ENCODE peak calls at places on chromosome 7, in six cellular contexts. P is caudate nucleus; U is left colon; J is activated T-helper 1 cell treated with anti-CD3 and anti-CD28 coated beads, Interleukin-12 subunit alpha, Interleukin-12 subunit beta, Interleukin-2, Interleukin-4 antibody, amounts not matched to agents 30 ng/mL and 10 ng/mL and 1 ng/mL, durations not matched to agents 14 hours and 24 hours and 36 hours; B is omental fat pad; M is heart left ventricle. R is an unnamed sample.

GRCh38 chr7:862157-862556 is 14.2 kb upstream of the GET4 start:
- DNase-seq in P (no peak), U (no peak), J (no peak), B (no peak), M (no peak), R (no peak)

GRCh38 chr7:29651467-29651866 is 87.8 kb downstream of the PRR15 start:
- DNase-seq in P (no peak), U (no peak), J (no peak), B (no peak), M (no peak), R (no peak)

GRCh38 chr7:140310337-140311002 is 87.9 kb downstream of the SLC37A3 start:
- DNase-seq in P (no peak), U (no peak), J (no peak), B (no peak), M (no peak), R (no peak)

GRCh38 chr7:12322903-12323300 is 80.8 kb downstream of the VWDE start:
- DNase-seq in P (no peak), U (no peak), J (no peak), B (no peak), M (no peak), R (peak)

GRCh38 chr7:151135866-151136514 is 31.5 kb downstream of the GBX1 start:
- DNase-seq in P (no peak), U (no peak), J (no peak), B (no peak), M (no peak), R (no peak)

GRCh38 chr7:42080831-42081230 is 156.2 kb downstream of the GLI3 start:
- DNase-seq in P (no peak), U (no peak), J (no peak), B (no peak), M (no peak), R (no peak)

GRCh38 chr7:15813448-15813847 is 127.0 kb upstream of the MEOX2 start:
- DNase-seq in P (no peak), U (no peak), J (no peak), B (no peak), M (no peak), R (no peak)

GRCh38 chr7:127504715-127505114 is 80.7 kb downstream of the GCC1 start:
- DNase-seq in P (no peak), U (peak), J (no peak), B (no peak), M (no peak), R (no peak)

GRCh38 chr7:157663061-157663863 is 326.5 kb downstream of the DNAJB6 start:
- DNase-seq in P (no peak), U (no peak), J (no peak), B (no peak), M (no peak), R (peak)

GRCh38 chr7:134854816-134855215 is 75.4 kb downstream of the CALD1 start:
- DNase-seq in P (no peak), U (no peak), J (no peak), B (no peak), M (no peak), R (no peak)

GRCh38 chr7:135274495-135275268 is 41.0 kb downstream of the STRA8 start:
- DNase-seq in P (no peak), U (peak), J (peak), B (peak), M (peak), R (peak)

GRCh38 chr7:16657656-16658279 is 11.8 kb downstream of the BZW2 start:
- DNase-seq in P (no peak), U (no peak), J (no peak), B (no peak), M (no peak), R (no peak)

GRCh38 chr7:50560865-50561351 is 4.3 kb downstream of the DDC start:
- DNase-seq in P (no peak), U (no peak), J (no peak), B (no peak), M (no peak), R (peak)

GRCh38 chr7:128170461-128170860 is 70.6 kb upstream of the LEP start:
- DNase-seq in P (no peak), U (no peak), J (no peak), B (no peak), M (no peak), R (no peak)

GRCh38 chr7:116361767-116362166 is 137.8 kb upstream of the CAV2 start:
- DNase-seq in P (no peak), U (no peak), J (no peak), B (no peak), M (no peak), R (no peak)

GRCh38 chr7:137471128-137471527 is 127.6 kb upstream of the PTN start:
- DNase-seq in P (no peak), U (peak), J (no peak), B (no peak), M (no peak), R (no peak)

GRCh38 chr7:134706468-134706867 is 59.8 kb downstream of the BPGM start:
- DNase-seq in P (no peak), U (no peak), J (no peak), B (no peak), M (no peak), R (no peak)

GRCh38 chr7:4084271-4084670 is 597.8 kb upstream of the FOXK1 start:
- DNase-seq in P (no peak), U (no peak), J (no peak), B (no peak), M (no peak), R (no peak)

GRCh38 chr7:122584852-122585251 is 114.1 kb downstream of the RNF133 start:
- DNase-seq in P (no peak), U (no peak), J (no peak), B (no peak), M (no peak), R (no peak)

GRCh38 chr7:6705959-6706665 is 635 bp downstream of the ZNF12 start:
- DNase-seq in P (no peak), U (peak), J (peak), B (no peak), M (peak), R (no peak)

GRCh38 chr7:48116043-48116442 is 27.0 kb downstream of the UPP1 start:
- DNase-seq in P (no peak), U (no peak), J (no peak), B (no peak), M (no peak), R (no peak)

GRCh38 chr7:71120096-71120495 is 11.8 kb upstream of the GALNT17 start:
- DNase-seq in P (no peak), U (no peak), J (no peak), B (no peak), M (no peak), R (no peak)

R was measured in NCI-H1105 treated with DMSO at 0.1 percent for 48 hours.